ENCODE peak calls at places on chromosomes 1 and 21, in six cellular contexts. One of them, this sample, is unnamed. For H3K4me1, the result is how much of the 10 kb centered on the place peaks cover.

GRCh38 chr1:107414550-107414949 is 273.7 kb downstream of the NTNG1 start:
- DNase-seq in neuronal stem cell: no peak
- DNase-seq in IMR-90: no peak
- DNase-seq in H1: no peak
- DNase-seq in trophoblast cell: no peak
- DNase-seq in mesenchymal stem cell: no peak
- DNase-seq in this sample: no peak

GRCh38 chr1:102535829-102536505 is 539.2 kb upstream of the OLFM3 start:
- DNase-seq in neuronal stem cell: no peak
- DNase-seq in IMR-90: no peak
- DNase-seq in H1: no peak
- DNase-seq in trophoblast cell: no peak
- DNase-seq in mesenchymal stem cell: no peak
- DNase-seq in this sample: peak

GRCh38 chr1:30627994-30628393 is 95.4 kb downstream of the MATN1 start:
- DNase-seq in neuronal stem cell: no peak
- DNase-seq in IMR-90: no peak
- DNase-seq in H1: no peak
- DNase-seq in trophoblast cell: no peak
- DNase-seq in mesenchymal stem cell: no peak
- DNase-seq in this sample: no peak

GRCh38 chr1:227753999-227754764 is 18.9 kb downstream of the SNAP47 start:
- DNase-seq in neuronal stem cell: no peak
- DNase-seq in IMR-90: peak
- DNase-seq in H1: no peak
- DNase-seq in trophoblast cell: no peak
- DNase-seq in mesenchymal stem cell: no peak
- DNase-seq in this sample: no peak

GRCh38 chr1:234280500-234280899 is 92.8 kb upstream of the COA6 start:
- DNase-seq in neuronal stem cell: no peak
- DNase-seq in IMR-90: no peak
- DNase-seq in H1: no peak
- DNase-seq in trophoblast cell: no peak
- DNase-seq in mesenchymal stem cell: no peak
- DNase-seq in this sample: no peak

GRCh38 chr21:45543710-45544448 is 1.6 kb upstream of the SLC19A1 start:
- DNase-seq in neuronal stem cell: no peak
- DNase-seq in IMR-90: no peak
- DNase-seq in H1: no peak
- DNase-seq in trophoblast cell: no peak
- DNase-seq in mesenchymal stem cell: no peak
- DNase-seq in this sample: no peak

GRCh38 chr1:15430787-15431570 is 7.3 kb upstream of the CTRC start:
- DNase-seq in neuronal stem cell: peak
- DNase-seq in IMR-90: peak
- DNase-seq in H1: peak
- DNase-seq in trophoblast cell: peak
- DNase-seq in mesenchymal stem cell: peak
- DNase-seq in this sample: peak

GRCh38 chr1:14255711-14256110 is 342.8 kb upstream of the KAZN start:
- DNase-seq in neuronal stem cell: no peak
- DNase-seq in IMR-90: no peak
- DNase-seq in H1: no peak
- DNase-seq in trophoblast cell: no peak
- DNase-seq in mesenchymal stem cell: no peak
- DNase-seq in this sample: no peak

GRCh38 chr1:110216844-110217444 is 6.8 kb downstream of the KCNC4 start:
- DNase-seq in neuronal stem cell: no peak
- DNase-seq in IMR-90: no peak
- DNase-seq in H1: no peak
- DNase-seq in trophoblast cell: no peak
- DNase-seq in mesenchymal stem cell: no peak
- DNase-seq in this sample: no peak

GRCh38 chr1:54695764-54696163 is 19.9 kb upstream of the TTC4 start:
- DNase-seq in neuronal stem cell: no peak
- DNase-seq in IMR-90: no peak
- DNase-seq in H1: no peak
- DNase-seq in trophoblast cell: no peak
- DNase-seq in mesenchymal stem cell: no peak
- DNase-seq in this sample: no peak

GRCh38 chr1:27350673-27351540 is 9.1 kb downstream of the SYTL1 start:
- DNase-seq in neuronal stem cell: peak
- DNase-seq in IMR-90: no peak
- DNase-seq in H1: peak
- DNase-seq in trophoblast cell: peak
- DNase-seq in mesenchymal stem cell: peak
- DNase-seq in this sample: peak

GRCh38 chr1:93595749-93596148 is 85.9 kb downstream of the BCAR3 start:
- DNase-seq in neuronal stem cell: no peak
- DNase-seq in IMR-90: no peak
- DNase-seq in H1: no peak
- DNase-seq in trophoblast cell: no peak
- DNase-seq in mesenchymal stem cell: no peak
- DNase-seq in this sample: peak

GRCh38 chr1:93594603-93594880 is 87.1 kb downstream of the BCAR3 start:
- DNase-seq in neuronal stem cell: no peak
- DNase-seq in IMR-90: no peak
- DNase-seq in H1: no peak
- DNase-seq in trophoblast cell: no peak
- DNase-seq in mesenchymal stem cell: no peak
- DNase-seq in this sample: no peak

GRCh38 chr1:93592636-93592949 is 89.0 kb downstream of the BCAR3 start:
- DNase-seq in neuronal stem cell: no peak
- DNase-seq in IMR-90: no peak
- DNase-seq in H1: no peak
- DNase-seq in trophoblast cell: no peak
- DNase-seq in mesenchymal stem cell: no peak
- DNase-seq in this sample: no peak

GRCh38 chr1:93595266-93595665 is 86.4 kb downstream of the BCAR3 start:
- DNase-seq in neuronal stem cell: no peak
- DNase-seq in IMR-90: peak
- DNase-seq in H1: no peak
- DNase-seq in trophoblast cell: no peak
- DNase-seq in mesenchymal stem cell: peak
- DNase-seq in this sample: no peak

GRCh38 chr1:93593868-93594602 is 87.6 kb downstream of the BCAR3 start:
- DNase-seq in neuronal stem cell: no peak
- DNase-seq in IMR-90: no peak
- DNase-seq in H1: no peak
- DNase-seq in trophoblast cell: peak
- DNase-seq in mesenchymal stem cell: no peak
- DNase-seq in this sample: no peak
- H2BK5ac ChIP-seq in neuronal stem cell: no peak
- H2BK5ac ChIP-seq in IMR-90: no peak
- H2BK5ac ChIP-seq in H1: no peak
- H2BK5ac ChIP-seq in trophoblast cell: peak
- H2BK5ac ChIP-seq in mesenchymal stem cell: no peak
- H2BK5ac ChIP-seq in this sample: no peak

DNA sequence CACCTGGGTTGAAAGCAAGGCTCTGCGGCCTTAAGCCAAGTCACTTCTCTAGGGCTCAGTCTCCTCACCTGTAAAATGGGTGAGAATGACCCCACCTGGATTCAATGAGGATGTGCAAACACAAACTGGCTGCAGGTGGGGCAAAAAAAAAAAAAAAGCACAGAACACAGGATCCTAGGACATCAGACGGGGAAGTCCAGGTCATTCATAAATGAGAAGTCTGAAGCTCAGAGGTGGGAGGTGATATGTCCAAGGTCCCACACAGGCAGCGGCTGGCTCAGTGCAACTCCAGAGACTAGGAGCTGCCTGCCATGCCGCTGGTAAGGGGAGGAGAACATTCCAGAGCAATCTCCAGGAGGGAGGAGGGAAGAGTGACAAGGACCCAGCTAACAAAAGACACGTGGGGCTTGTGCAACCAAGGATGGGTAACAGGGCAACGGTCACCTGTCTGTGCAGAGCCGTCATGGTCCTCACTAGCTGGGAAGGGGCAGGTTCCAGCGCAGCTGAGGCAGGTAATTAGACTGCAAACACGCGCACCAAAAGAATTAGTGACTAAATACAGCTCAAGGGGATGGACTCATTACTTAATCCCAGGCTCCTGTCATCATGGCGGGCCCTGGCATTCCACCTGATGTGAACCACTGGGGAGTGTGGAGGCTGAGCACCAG is 19.5 kb downstream of the IFFO2 start:
- DNase-seq in neuronal stem cell: no peak
- DNase-seq in IMR-90: no peak
- DNase-seq in H1: no peak
- DNase-seq in trophoblast cell: peak
- DNase-seq in mesenchymal stem cell: no peak
- DNase-seq in this sample: peak
- H3K4me1 ChIP-seq in neuronal stem cell: under half
- H3K4me1 ChIP-seq in IMR-90: under half
- H3K4me1 ChIP-seq in H1: under half
- H3K4me1 ChIP-seq in trophoblast cell: under half
- H3K4me1 ChIP-seq in mesenchymal stem cell: half or more
- H3K4me1 ChIP-seq in this sample: under half

DNA sequence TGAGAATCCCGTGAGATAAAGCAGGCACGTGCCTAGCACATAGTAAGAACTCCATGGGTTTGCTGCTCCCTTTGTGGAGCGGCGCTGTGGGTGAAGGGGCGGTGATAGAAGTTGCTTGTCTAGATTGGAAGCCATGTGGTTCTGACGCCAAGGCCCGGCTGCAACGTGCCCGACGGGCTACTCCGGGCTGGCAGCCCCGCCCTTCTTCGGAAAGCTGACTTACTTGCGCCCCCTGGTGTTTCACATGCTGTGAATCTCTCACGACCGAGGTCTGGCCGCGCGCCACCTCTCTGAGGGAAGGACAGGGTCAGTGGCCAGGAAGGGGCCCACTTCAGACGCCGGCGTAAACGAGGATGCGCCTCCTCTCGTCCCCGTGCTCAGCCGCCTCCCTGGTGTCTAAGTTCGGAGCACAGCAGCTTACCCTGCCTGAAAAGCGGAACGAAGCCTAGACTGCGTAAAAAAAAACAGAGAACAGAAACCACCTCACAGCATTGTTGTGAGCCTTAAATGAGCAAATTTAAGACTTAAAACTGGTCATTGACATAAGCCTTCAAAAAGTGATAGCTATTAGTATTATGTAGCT is 42.6 kb upstream of the WNT2B start:
- DNase-seq in neuronal stem cell: peak
- DNase-seq in IMR-90: peak
- DNase-seq in H1: peak
- DNase-seq in trophoblast cell: peak
- DNase-seq in mesenchymal stem cell: peak
- DNase-seq in this sample: peak
- H3K4me3 ChIP-seq in neuronal stem cell: peak
- H3K4me3 ChIP-seq in IMR-90: peak
- H3K4me3 ChIP-seq in H1: no peak
- H3K4me3 ChIP-seq in trophoblast cell: no peak
- H3K4me3 ChIP-seq in mesenchymal stem cell: peak
- H3K4me3 ChIP-seq in this sample: no peak

GRCh38 chr21:42336065-42336464 is 14.7 kb downstream of the TFF2 start:
- DNase-seq in neuronal stem cell: no peak
- DNase-seq in IMR-90: peak
- DNase-seq in H1: peak
- DNase-seq in trophoblast cell: no peak
- DNase-seq in mesenchymal stem cell: peak
- DNase-seq in this sample: peak
- H2BK5ac ChIP-seq in neuronal stem cell: no peak
- H2BK5ac ChIP-seq in IMR-90: no peak
- H2BK5ac ChIP-seq in H1: peak
- H2BK5ac ChIP-seq in trophoblast cell: no peak
- H2BK5ac ChIP-seq in mesenchymal stem cell: no peak
- H2BK5ac ChIP-seq in this sample: no peak

GRCh38 chr1:77303387-77303786 is 21.6 kb downstream of the AK5 start:
- DNase-seq in neuronal stem cell: no peak
- DNase-seq in IMR-90: no peak
- DNase-seq in H1: no peak
- DNase-seq in trophoblast cell: no peak
- DNase-seq in mesenchymal stem cell: no peak
- DNase-seq in this sample: no peak

DNA sequence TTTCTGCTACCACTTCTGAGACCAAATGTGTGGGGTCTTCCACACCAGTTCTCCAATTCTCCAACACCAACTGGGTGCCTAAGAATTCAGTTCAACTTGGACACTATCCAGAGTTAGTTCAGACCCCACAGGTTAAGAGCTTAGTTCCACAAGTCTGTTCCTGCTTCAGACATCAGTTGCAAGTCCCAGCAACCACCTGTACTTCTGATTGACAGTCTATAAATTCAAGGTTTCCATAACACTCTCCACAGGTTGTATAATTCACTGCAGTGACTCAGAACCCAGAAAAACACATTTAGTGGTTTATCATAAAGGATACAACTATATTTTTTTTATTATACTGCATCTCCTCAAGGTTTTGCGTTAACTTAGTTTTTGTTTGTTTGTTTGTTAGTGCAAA is 18.7 kb downstream of the AK5 start:
- DNase-seq in neuronal stem cell: no peak
- DNase-seq in IMR-90: no peak
- DNase-seq in H1: no peak
- DNase-seq in trophoblast cell: no peak
- DNase-seq in mesenchymal stem cell: no peak
- DNase-seq in this sample: no peak
- H3K4me1 ChIP-seq in neuronal stem cell: under half
- H3K4me1 ChIP-seq in IMR-90: under half
- H3K4me1 ChIP-seq in H1: under half
- H3K4me1 ChIP-seq in trophoblast cell: under half
- H3K4me1 ChIP-seq in mesenchymal stem cell: under half
- H3K4me1 ChIP-seq in this sample: under half

GRCh38 chr1:157404063-157404501 is 148.2 kb downstream of the FCRL5 start:
- DNase-seq in neuronal stem cell: no peak
- DNase-seq in IMR-90: no peak
- DNase-seq in H1: no peak
- DNase-seq in trophoblast cell: no peak
- DNase-seq in mesenchymal stem cell: no peak
- DNase-seq in this sample: no peak

GRCh38 chr1:157400766-157401165 is 151.5 kb downstream of the FCRL5 start:
- DNase-seq in neuronal stem cell: no peak
- DNase-seq in IMR-90: no peak
- DNase-seq in H1: no peak
- DNase-seq in trophoblast cell: no peak
- DNase-seq in mesenchymal stem cell: no peak
- DNase-seq in this sample: no peak

GRCh38 chr1:157403608-157404007 is 148.7 kb downstream of the FCRL5 start:
- DNase-seq in neuronal stem cell: no peak
- DNase-seq in IMR-90: no peak
- DNase-seq in H1: no peak
- DNase-seq in trophoblast cell: no peak
- DNase-seq in mesenchymal stem cell: no peak
- DNase-seq in this sample: no peak

GRCh38 chr1:157404614-157405013 is 147.7 kb downstream of the FCRL5 start:
- DNase-seq in neuronal stem cell: no peak
- DNase-seq in IMR-90: no peak
- DNase-seq in H1: no peak
- DNase-seq in trophoblast cell: no peak
- DNase-seq in mesenchymal stem cell: no peak
- DNase-seq in this sample: no peak

GRCh38 chr1:157403203-157403602 is 149.1 kb downstream of the FCRL5 start:
- DNase-seq in neuronal stem cell: no peak
- DNase-seq in IMR-90: no peak
- DNase-seq in H1: peak
- DNase-seq in trophoblast cell: no peak
- DNase-seq in mesenchymal stem cell: peak
- DNase-seq in this sample: peak
- H3K4me3 ChIP-seq in neuronal stem cell: no peak
- H3K4me3 ChIP-seq in IMR-90: no peak
- H3K4me3 ChIP-seq in H1: no peak
- H3K4me3 ChIP-seq in trophoblast cell: no peak
- H3K4me3 ChIP-seq in mesenchymal stem cell: no peak
- H3K4me3 ChIP-seq in this sample: no peak

GRCh38 chr21:26098758-26099157 is 71.8 kb downstream of the APP start:
- DNase-seq in neuronal stem cell: no peak
- DNase-seq in IMR-90: peak
- DNase-seq in H1: no peak
- DNase-seq in trophoblast cell: peak
- DNase-seq in mesenchymal stem cell: no peak
- DNase-seq in this sample: peak
- H2BK5ac ChIP-seq in neuronal stem cell: no peak
- H2BK5ac ChIP-seq in IMR-90: no peak
- H2BK5ac ChIP-seq in H1: no peak
- H2BK5ac ChIP-seq in trophoblast cell: no peak
- H2BK5ac ChIP-seq in mesenchymal stem cell: no peak
- H2BK5ac ChIP-seq in this sample: no peak

This sample was measured in mesendoderm.